ENCODE peak calls at places on chromosomes 11 and 22, in ten cellular contexts. One of them, this sample, is unnamed.

GRCh38 chr11:44496391-44496790 is 69.1 kb upstream of the CD82 start:
- DNase-seq in IMR-90: no peak
- DNase-seq in lower leg skin: no peak
- DNase-seq in suprapubic skin: no peak
- DNase-seq in GM23338: no peak
- DNase-seq in left ventricle myocardium inferior: no peak
- DNase-seq in heart left ventricle: no peak
- DNase-seq in psoas muscle: no peak
- DNase-seq in NB4: no peak
- DNase-seq in foreskin fibroblast: no peak
- DNase-seq in this sample: no peak

GRCh38 chr11:91857194-91857593 is 367.4 kb upstream of the FAT3 start:
- DNase-seq in heart left ventricle: no peak
- DNase-seq in lower leg skin: no peak
- DNase-seq in foreskin fibroblast: no peak
- DNase-seq in NB4: no peak
- DNase-seq in left ventricle myocardium inferior: no peak
- DNase-seq in psoas muscle: no peak
- DNase-seq in GM23338: no peak
- DNase-seq in IMR-90: no peak
- DNase-seq in suprapubic skin: no peak
- DNase-seq in this sample: peak

GRCh38 chr11:20065040-20065805 is 95.1 kb downstream of the DBX1 start:
- DNase-seq in left ventricle myocardium inferior: no peak
- DNase-seq in foreskin fibroblast: no peak
- DNase-seq in suprapubic skin: no peak
- DNase-seq in GM23338: peak
- DNase-seq in NB4: no peak
- DNase-seq in psoas muscle: no peak
- DNase-seq in IMR-90: no peak
- DNase-seq in lower leg skin: no peak
- DNase-seq in heart left ventricle: no peak
- DNase-seq in this sample: no peak

GRCh38 chr11:107563702-107564101 is 1.8 kb downstream of the ALKBH8 start:
- DNase-seq in foreskin fibroblast: peak
- DNase-seq in heart left ventricle: peak
- DNase-seq in lower leg skin: no peak
- DNase-seq in left ventricle myocardium inferior: no peak
- DNase-seq in psoas muscle: peak
- DNase-seq in NB4: peak
- DNase-seq in suprapubic skin: no peak
- DNase-seq in IMR-90: peak
- DNase-seq in GM23338: peak
- DNase-seq in this sample: peak

GRCh38 chr11:16239130-16240105 is 116.9 kb downstream of the SOX6 start:
- DNase-seq in suprapubic skin: no peak
- DNase-seq in GM23338: no peak
- DNase-seq in IMR-90: peak
- DNase-seq in psoas muscle: no peak
- DNase-seq in heart left ventricle: no peak
- DNase-seq in NB4: no peak
- DNase-seq in left ventricle myocardium inferior: no peak
- DNase-seq in foreskin fibroblast: no peak
- DNase-seq in lower leg skin: no peak
- DNase-seq in this sample: no peak

GRCh38 chr11:20672575-20672974 is 3.2 kb downstream of the NELL1 start:
- DNase-seq in foreskin fibroblast: no peak
- DNase-seq in GM23338: peak
- DNase-seq in psoas muscle: no peak
- DNase-seq in IMR-90: no peak
- DNase-seq in left ventricle myocardium inferior: no peak
- DNase-seq in NB4: peak
- DNase-seq in lower leg skin: no peak
- DNase-seq in suprapubic skin: no peak
- DNase-seq in heart left ventricle: no peak
- DNase-seq in this sample: no peak

GRCh38 chr11:110287537-110287936 is 8.9 kb downstream of the RDX start:
- DNase-seq in foreskin fibroblast: no peak
- DNase-seq in IMR-90: no peak
- DNase-seq in lower leg skin: no peak
- DNase-seq in heart left ventricle: no peak
- DNase-seq in NB4: no peak
- DNase-seq in GM23338: no peak
- DNase-seq in left ventricle myocardium inferior: no peak
- DNase-seq in psoas muscle: no peak
- DNase-seq in suprapubic skin: no peak
- DNase-seq in this sample: no peak

GRCh38 chr11:17568944-17569343 is 21.9 kb downstream of the OTOG start:
- DNase-seq in lower leg skin: no peak
- DNase-seq in heart left ventricle: no peak
- DNase-seq in suprapubic skin: no peak
- DNase-seq in IMR-90: no peak
- DNase-seq in GM23338: no peak
- DNase-seq in NB4: no peak
- DNase-seq in left ventricle myocardium inferior: no peak
- DNase-seq in foreskin fibroblast: no peak
- DNase-seq in psoas muscle: no peak
- DNase-seq in this sample: no peak

GRCh38 chr11:27248430-27249207 is 114.4 kb downstream of the CCDC34 start:
- DNase-seq in NB4: no peak
- DNase-seq in lower leg skin: no peak
- DNase-seq in suprapubic skin: no peak
- DNase-seq in foreskin fibroblast: no peak
- DNase-seq in left ventricle myocardium inferior: peak
- DNase-seq in heart left ventricle: peak
- DNase-seq in psoas muscle: no peak
- DNase-seq in IMR-90: no peak
- DNase-seq in GM23338: peak
- DNase-seq in this sample: no peak

GRCh38 chr22:48366591-48366990 is 1461.1 kb downstream of the BRD1 start:
- DNase-seq in left ventricle myocardium inferior: no peak
- DNase-seq in foreskin fibroblast: no peak
- DNase-seq in suprapubic skin: peak
- DNase-seq in NB4: no peak
- DNase-seq in lower leg skin: no peak
- DNase-seq in heart left ventricle: no peak
- DNase-seq in IMR-90: no peak
- DNase-seq in GM23338: no peak
- DNase-seq in psoas muscle: no peak
- DNase-seq in this sample: no peak

GRCh38 chr22:41481925-41482318 is 13.0 kb downstream of the ACO2 start:
- DNase-seq in foreskin fibroblast: no peak
- DNase-seq in GM23338: peak
- DNase-seq in psoas muscle: no peak
- DNase-seq in left ventricle myocardium inferior: no peak
- DNase-seq in heart left ventricle: no peak
- DNase-seq in NB4: no peak
- DNase-seq in suprapubic skin: no peak
- DNase-seq in lower leg skin: no peak
- DNase-seq in IMR-90: no peak
- DNase-seq in this sample: no peak

GRCh38 chr22:41478891-41479521 is 10.1 kb downstream of the ACO2 start:
- DNase-seq in heart left ventricle: no peak
- DNase-seq in IMR-90: peak
- DNase-seq in GM23338: no peak
- DNase-seq in foreskin fibroblast: peak
- DNase-seq in left ventricle myocardium inferior: no peak
- DNase-seq in psoas muscle: peak
- DNase-seq in lower leg skin: no peak
- DNase-seq in NB4: peak
- DNase-seq in suprapubic skin: no peak
- DNase-seq in this sample: peak

GRCh38 chr22:41479671-41480396 is 10.9 kb downstream of the ACO2 start:
- DNase-seq in heart left ventricle: no peak
- DNase-seq in left ventricle myocardium inferior: no peak
- DNase-seq in IMR-90: peak
- DNase-seq in GM23338: peak
- DNase-seq in lower leg skin: no peak
- DNase-seq in NB4: no peak
- DNase-seq in suprapubic skin: no peak
- DNase-seq in psoas muscle: no peak
- DNase-seq in foreskin fibroblast: peak
- DNase-seq in this sample: no peak

GRCh38 chr22:41481131-41481830 is 12.4 kb downstream of the ACO2 start:
- DNase-seq in GM23338: no peak
- DNase-seq in left ventricle myocardium inferior: peak
- DNase-seq in IMR-90: peak
- DNase-seq in lower leg skin: no peak
- DNase-seq in NB4: no peak
- DNase-seq in psoas muscle: peak
- DNase-seq in foreskin fibroblast: peak
- DNase-seq in heart left ventricle: peak
- DNase-seq in suprapubic skin: no peak
- DNase-seq in this sample: no peak

DNA sequence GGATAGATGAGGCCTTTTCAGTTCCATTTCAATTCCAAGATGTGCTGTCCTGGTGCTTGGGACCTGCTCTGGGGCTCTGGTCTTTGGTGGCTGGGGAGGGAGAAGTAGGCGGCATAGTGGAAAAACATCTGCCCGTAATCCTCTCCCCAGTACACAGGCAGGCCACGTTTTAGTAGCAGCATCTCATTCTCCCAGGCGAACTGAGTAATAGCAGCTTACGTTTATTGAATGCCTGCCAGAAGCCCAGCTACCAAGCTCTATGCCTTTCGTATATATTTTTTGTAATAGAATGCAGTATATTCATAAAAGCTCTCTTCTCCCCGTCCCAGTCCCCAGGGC is 11.4 kb downstream of the ACO2 start:
- DNase-seq in psoas muscle: no peak
- DNase-seq in heart left ventricle: no peak
- DNase-seq in foreskin fibroblast: peak
- DNase-seq in lower leg skin: no peak
- DNase-seq in GM23338: no peak
- DNase-seq in suprapubic skin: no peak
- DNase-seq in NB4: no peak
- DNase-seq in left ventricle myocardium inferior: no peak
- DNase-seq in IMR-90: peak
- DNase-seq in this sample: peak
- H3K4me3 ChIP-seq in psoas muscle: peak
- H3K4me3 ChIP-seq in heart left ventricle: no peak
- H3K4me3 ChIP-seq in foreskin fibroblast: no peak
- H3K4me3 ChIP-seq in lower leg skin: no peak
- H3K4me3 ChIP-seq in GM23338: no peak
- H3K4me3 ChIP-seq in suprapubic skin: no peak
- H3K4me3 ChIP-seq in NB4: no peak
- H3K4me3 ChIP-seq in left ventricle myocardium inferior: no peak
- H3K4me3 ChIP-seq in IMR-90: no peak
- H3K4me3 ChIP-seq in this sample: no peak

GRCh38 chr11:81010631-81011030 is 1569.8 kb upstream of the TENM4 start:
- DNase-seq in GM23338: no peak
- DNase-seq in foreskin fibroblast: no peak
- DNase-seq in NB4: no peak
- DNase-seq in psoas muscle: no peak
- DNase-seq in left ventricle myocardium inferior: no peak
- DNase-seq in lower leg skin: no peak
- DNase-seq in heart left ventricle: no peak
- DNase-seq in suprapubic skin: no peak
- DNase-seq in IMR-90: no peak
- DNase-seq in this sample: no peak

GRCh38 chr11:81005595-81005994 is 1564.8 kb upstream of the TENM4 start:
- DNase-seq in suprapubic skin: no peak
- DNase-seq in lower leg skin: no peak
- DNase-seq in IMR-90: peak
- DNase-seq in foreskin fibroblast: peak
- DNase-seq in left ventricle myocardium inferior: no peak
- DNase-seq in NB4: peak
- DNase-seq in GM23338: no peak
- DNase-seq in psoas muscle: no peak
- DNase-seq in heart left ventricle: no peak
- DNase-seq in this sample: peak

GRCh38 chr11:81004576-81004975 is 1563.7 kb upstream of the TENM4 start:
- DNase-seq in IMR-90: no peak
- DNase-seq in lower leg skin: no peak
- DNase-seq in left ventricle myocardium inferior: no peak
- DNase-seq in NB4: no peak
- DNase-seq in heart left ventricle: no peak
- DNase-seq in suprapubic skin: no peak
- DNase-seq in GM23338: no peak
- DNase-seq in psoas muscle: no peak
- DNase-seq in foreskin fibroblast: no peak
- DNase-seq in this sample: no peak

GRCh38 chr11:81002374-81002773 is 1561.5 kb upstream of the TENM4 start:
- DNase-seq in NB4: no peak
- DNase-seq in lower leg skin: no peak
- DNase-seq in heart left ventricle: no peak
- DNase-seq in foreskin fibroblast: no peak
- DNase-seq in psoas muscle: no peak
- DNase-seq in IMR-90: no peak
- DNase-seq in suprapubic skin: no peak
- DNase-seq in left ventricle myocardium inferior: no peak
- DNase-seq in GM23338: no peak
- DNase-seq in this sample: no peak

GRCh38 chr11:81007046-81007445 is 1566.2 kb upstream of the TENM4 start:
- DNase-seq in suprapubic skin: no peak
- DNase-seq in NB4: peak
- DNase-seq in GM23338: no peak
- DNase-seq in lower leg skin: no peak
- DNase-seq in psoas muscle: no peak
- DNase-seq in IMR-90: peak
- DNase-seq in left ventricle myocardium inferior: no peak
- DNase-seq in foreskin fibroblast: no peak
- DNase-seq in heart left ventricle: no peak
- DNase-seq in this sample: peak
- TF ChIP-seq CTCF in suprapubic skin: no peak
- TF ChIP-seq CTCF in NB4: no peak
- TF ChIP-seq CTCF in GM23338: no peak
- TF ChIP-seq CTCF in lower leg skin: no peak
- TF ChIP-seq CTCF in psoas muscle: no peak
- TF ChIP-seq CTCF in IMR-90: peak
- TF ChIP-seq CTCF in left ventricle myocardium inferior: no peak
- TF ChIP-seq CTCF in foreskin fibroblast: no peak
- TF ChIP-seq CTCF in heart left ventricle: peak
- TF ChIP-seq CTCF in this sample: no peak

DNA sequence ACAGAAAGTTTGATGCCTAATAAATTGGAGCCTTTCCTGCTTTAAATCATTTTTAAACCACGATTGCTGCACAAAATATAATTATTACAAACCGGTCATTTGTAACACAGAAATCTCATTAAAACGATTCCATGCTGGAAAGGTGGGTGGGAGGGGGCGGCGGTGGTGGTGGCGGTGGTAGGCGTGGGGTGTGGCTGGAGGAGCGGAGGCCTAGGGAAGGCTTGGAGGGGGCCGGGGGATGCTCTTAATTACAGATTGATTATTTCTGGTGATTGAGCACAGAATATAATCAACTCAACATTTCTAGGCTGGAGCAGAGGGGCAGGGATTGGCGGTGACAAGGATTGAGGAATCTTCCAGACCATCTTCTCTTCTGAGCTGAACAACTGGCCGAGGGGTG is 157.5 kb downstream of the TRIM29 start:
- DNase-seq in heart left ventricle: no peak
- DNase-seq in IMR-90: no peak
- DNase-seq in psoas muscle: no peak
- DNase-seq in NB4: no peak
- DNase-seq in GM23338: no peak
- DNase-seq in lower leg skin: no peak
- DNase-seq in left ventricle myocardium inferior: no peak
- DNase-seq in suprapubic skin: no peak
- DNase-seq in foreskin fibroblast: no peak
- DNase-seq in this sample: no peak
- H3K4me3 ChIP-seq in heart left ventricle: no peak
- H3K4me3 ChIP-seq in IMR-90: no peak
- H3K4me3 ChIP-seq in psoas muscle: no peak
- H3K4me3 ChIP-seq in NB4: no peak
- H3K4me3 ChIP-seq in GM23338: no peak
- H3K4me3 ChIP-seq in lower leg skin: no peak
- H3K4me3 ChIP-seq in left ventricle myocardium inferior: no peak
- H3K4me3 ChIP-seq in suprapubic skin: no peak
- H3K4me3 ChIP-seq in foreskin fibroblast: no peak
- H3K4me3 ChIP-seq in this sample: no peak

GRCh38 chr22:32828150-32828549 is 26.6 kb downstream of the TIMP3 start:
- DNase-seq in NB4: no peak
- DNase-seq in GM23338: no peak
- DNase-seq in psoas muscle: no peak
- DNase-seq in heart left ventricle: no peak
- DNase-seq in IMR-90: no peak
- DNase-seq in suprapubic skin: no peak
- DNase-seq in foreskin fibroblast: no peak
- DNase-seq in lower leg skin: no peak
- DNase-seq in left ventricle myocardium inferior: no peak
- DNase-seq in this sample: no peak
- TF ChIP-seq CTCF in NB4: no peak
- TF ChIP-seq CTCF in GM23338: no peak
- TF ChIP-seq CTCF in psoas muscle: peak
- TF ChIP-seq CTCF in heart left ventricle: peak
- TF ChIP-seq CTCF in IMR-90: peak
- TF ChIP-seq CTCF in suprapubic skin: no peak
- TF ChIP-seq CTCF in foreskin fibroblast: no peak
- TF ChIP-seq CTCF in lower leg skin: no peak
- TF ChIP-seq CTCF in left ventricle myocardium inferior: peak
- TF ChIP-seq CTCF in this sample: peak